ENCODE peak calls at places on chromosomes 4 and X, in ten cellular contexts. I, C, S, Z, N, B, O, D, A and Y are unnamed samples.

GRCh38 chrX:16946971-16947562 is 609 bp downstream of the REPS2 start:
- DNase-seq in O (peak; percentile 47), B (no peak), D (no peak), C (no peak), N (no peak), Z (no peak), A (no peak), S (peak; percentile 67), I (no peak), Y (no peak)

GRCh38 chrX:9293903-9294302 is 171.0 kb upstream of the TBL1X start:
- DNase-seq in B (no peak), N (no peak), C (no peak), D (no peak), S (no peak), O (no peak), I (no peak), A (no peak), Z (no peak), Y (no peak)

GRCh38 chrX:107440692-107441091 is 8.8 kb upstream of the FRMPD3 start:
- DNase-seq in A (no peak), C (no peak), Z (no peak), N (no peak), B (no peak), S (no peak), O (no peak), I (no peak), D (no peak), Y (no peak)

GRCh38 chrX:1249101-1249887 is 19.3 kb upstream of the CSF2RA start:
- DNase-seq in N (peak; percentile 67), Z (peak; percentile 69), A (peak; percentile 74), D (peak; percentile 71), B (no peak), S (peak; percentile 78), O (peak; percentile 79), C (no peak), I (no peak), Y (peak; percentile 79)

GRCh38 chr4:75598390-75598789 is 31.9 kb downstream of the CDKL2 start:
- DNase-seq in D (no peak), Z (peak; percentile 37), N (no peak), S (no peak), A (no peak), C (peak; percentile 38), B (no peak), O (no peak), I (no peak), Y (no peak)

GRCh38 chr4:39931441-39931901 is 46.2 kb downstream of the PDS5A start:
- DNase-seq in Z (no peak), S (no peak), O (no peak), C (no peak), D (no peak), B (no peak), N (no peak), A (no peak), I (no peak), Y (no peak)

GRCh38 chr4:109912706-109913621 is at the start of gene EGF:
- DNase-seq in N (no peak), A (no peak), O (no peak), D (no peak), I (no peak), S (no peak), C (peak; percentile 42), B (no peak), Z (peak; percentile 79), Y (no peak)

GRCh38 chrX:153828723-153829548 is 1.4 kb downstream of the PDZD4 start:
- DNase-seq in Z (no peak), D (no peak), N (no peak), O (no peak), C (no peak), I (no peak), A (no peak), B (no peak), S (no peak), Y (no peak)

GRCh38 chr4:87985097-87985886 is 9.8 kb downstream of the SPP1 start:
- DNase-seq in I (no peak), S (peak; percentile 64), C (peak; percentile 39), A (no peak), O (peak; percentile 57), Z (peak; percentile 71), D (no peak), B (no peak), N (peak; percentile 71), Y (no peak)

GRCh38 chr4:108058685-108059440 is 69.2 kb downstream of the HADH start:
- DNase-seq in Z (peak; percentile 91), O (no peak), B (no peak), N (no peak), S (no peak), A (no peak), C (peak; percentile 56), I (peak; percentile 21), D (no peak), Y (no peak)

GRCh38 chrX:2614911-2615310 is 76.2 kb upstream of the CD99 start:
- DNase-seq in S (no peak), O (no peak), Z (peak; percentile 67), A (no peak), B (no peak), D (no peak), N (no peak), C (peak; percentile 83), I (peak; percentile 59), Y (no peak)

GRCh38 chr4:129900430-129900953 is 804.5 kb downstream of the C4orf33 start:
- DNase-seq in Z (no peak), C (no peak), D (no peak), O (no peak), I (no peak), A (no peak), S (no peak), N (no peak), B (no peak), Y (no peak)

GRCh38 chrX:97399400-97399799 is 515.7 kb downstream of the RPA4 start:
- DNase-seq in N (no peak), A (no peak), Z (peak; percentile 61), I (no peak), D (no peak), B (no peak), O (no peak), C (peak; percentile 68), S (no peak), Y (no peak)

GRCh38 chr4:39166177-39166576 is 16.2 kb upstream of the WDR19 start:
- DNase-seq in I (no peak), O (no peak), A (no peak), D (no peak), Z (no peak), C (no peak), S (no peak), N (no peak), B (no peak), Y (no peak)

GRCh38 chr4:5791654-5792053 is 80.7 kb downstream of the EVC start:
- DNase-seq in O (no peak), I (no peak), C (no peak), Z (no peak), A (no peak), B (no peak), S (peak; percentile 20), D (no peak), N (peak; percentile 18), Y (no peak)

GRCh38 chrX:74343970-74344622 is 40.1 kb downstream of the ZCCHC13 start:
- DNase-seq in N (no peak), C (peak; percentile 98), A (no peak), S (no peak), O (no peak), B (no peak), D (peak; percentile 62), I (peak; percentile 86), Z (peak; percentile 98), Y (peak; percentile 93)

GRCh38 chr4:24024157-24024556 is 134.3 kb upstream of the PPARGC1A start:
- DNase-seq in Z (no peak), O (no peak), C (peak; percentile 44), I (peak; percentile 28), N (no peak), A (no peak), B (no peak), S (no peak), D (no peak), Y (no peak)

GRCh38 chr4:73603307-73603710 is 16.9 kb downstream of the RASSF6 start:
- DNase-seq in C (peak; percentile 89), I (no peak), N (no peak), S (no peak), D (no peak), O (no peak), Z (peak; percentile 40), B (no peak), A (no peak), Y (no peak)

GRCh38 chrX:97168646-97169045 is 284.9 kb downstream of the RPA4 start:
- DNase-seq in S (no peak), D (no peak), O (no peak), C (no peak), A (no peak), N (no peak), I (no peak), B (no peak), Z (no peak), Y (no peak)

GRCh38 chr4:101356928-101357327 is 9.6 kb upstream of the PPP3CA start:
- DNase-seq in A (no peak), N (no peak), C (peak; percentile 93), S (no peak), O (no peak), I (peak; percentile 89), Z (peak; percentile 95), D (no peak), B (no peak), Y (no peak)

GRCh38 chrX:53768451-53769246 is 82.1 kb upstream of the HUWE1 start:
- DNase-seq in S (no peak), C (no peak), O (no peak), A (no peak), I (no peak), B (no peak), D (no peak), Z (no peak), N (no peak), Y (no peak)

GRCh38 chrX:69616520-69617203 is 749 bp downstream of the EDA start:
- DNase-seq in O (peak; percentile 41), I (no peak), A (no peak), B (no peak), C (no peak), Z (peak; percentile 1), S (peak; percentile 63), D (no peak), N (peak; percentile 58), Y (no peak)

GRCh38 chrX:18640686-18641085 is 31.2 kb downstream of the RS1 start:
- DNase-seq in Z (no peak), D (no peak), S (no peak), B (no peak), C (no peak), N (no peak), O (no peak), I (no peak), A (no peak), Y (peak; percentile 40)

GRCh38 chrX:40008841-40009461 is 88.8 kb downstream of the BCOR start:
- DNase-seq in C (no peak), B (no peak), N (peak; percentile 69), Z (peak; percentile 57), S (peak; percentile 69), D (no peak), O (peak; percentile 56), I (no peak), A (no peak), Y (no peak)

GRCh38 chr4:16721618-16722291 is 176.7 kb downstream of the LDB2 start:
- DNase-seq in A (no peak), I (no peak), C (peak; percentile 51), D (no peak), B (no peak), S (no peak), Z (peak; percentile 85), N (no peak), O (no peak), Y (no peak)

GRCh38 chr4:55762815-55763214 is 56.8 kb upstream of the EXOC1L start:
- DNase-seq in S (no peak), Z (peak; percentile 6), C (peak; percentile 14), I (no peak), N (no peak), B (no peak), O (no peak), D (no peak), A (no peak), Y (no peak)

GRCh38 chr4:31655328-31655727 is 935.2 kb downstream of the PCDH7 start:
- DNase-seq in C (peak; percentile 43), N (no peak), S (no peak), D (no peak), A (no peak), Z (no peak), O (no peak), I (no peak), B (no peak), Y (no peak)

GRCh38 chrX:21932277-21932996 is 8.1 kb upstream of the SMS start:
- DNase-seq in Z (peak; percentile 89), D (no peak), S (no peak), I (no peak), A (no peak), C (peak; percentile 95), O (no peak), B (no peak), N (no peak), Y (no peak)